ENCODE peak calls at places on chromosomes 5 and 9, in six cellular contexts. E is left ventricle myocardium inferior, Q is uterus, Y is suprapubic skin, R is AG09309, W is astrocyte. A is an unnamed sample.

GRCh38 chr5:43658499-43658898 is 55.5 kb downstream of the NNT start:
- DNase-seq in E (no peak), Q (no peak), Y (no peak), R (no peak), W (peak; percentile 71), A (peak; percentile 66)

GRCh38 chr5:172902497-172903472 is 56.4 kb upstream of the RPL26L1 start:
- DNase-seq in E (peak; percentile 81), Q (peak; percentile 92), Y (no peak), R (peak; percentile 92), W (peak; percentile 99), A (no peak)

GRCh38 chr5:131263648-131264452 is at the start of gene CDC42SE2:
- DNase-seq in E (peak; percentile 89), Q (peak; percentile 79), Y (peak; percentile 87), R (peak; percentile 25), W (peak; percentile 62), A (peak; percentile 29)

GRCh38 chr9:6567140-6567591 is 78.4 kb downstream of the GLDC start:
- DNase-seq in E (no peak), Q (no peak), Y (no peak), R (peak; percentile 78), W (peak; percentile 97), A (peak; percentile 47)

GRCh38 chr9:123637940-123638634 is 282.1 kb downstream of the CRB2 start:
- DNase-seq in E (no peak), Q (no peak), Y (no peak), R (peak; percentile 1), W (peak; percentile 8), A (no peak)

GRCh38 chr9:77943053-77943452 is 88.6 kb downstream of the GNAQ start:
- DNase-seq in E (no peak), Q (no peak), Y (no peak), R (no peak), W (no peak), A (no peak)

GRCh38 chr9:88018101-88018500 is 43.8 kb upstream of the CDK20 start:
- DNase-seq in E (no peak), Q (no peak), Y (no peak), R (no peak), W (peak; percentile 36), A (no peak)

GRCh38 chr9:90365646-90366045 is 277.0 kb downstream of the DIRAS2 start:
- DNase-seq in E (no peak), Q (no peak), Y (no peak), R (no peak), W (no peak), A (no peak)

GRCh38 chr5:17255471-17256016 is 38.1 kb downstream of the BASP1 start:
- DNase-seq in E (no peak), Q (no peak), Y (no peak), R (no peak), W (no peak), A (no peak)

GRCh38 chr5:146069780-146070099 is 35.6 kb downstream of the PLAC8L1 start:
- DNase-seq in E (no peak), Q (no peak), Y (no peak), R (no peak), W (no peak), A (no peak)

GRCh38 chr9:37031081-37031480 is 3.0 kb downstream of the PAX5 start:
- DNase-seq in E (no peak), Q (no peak), Y (no peak), R (no peak), W (no peak), A (no peak)

GRCh38 chr5:68699966-68700365 is 393.8 kb upstream of the SLC30A5 start:
- DNase-seq in E (no peak), Q (no peak), Y (no peak), R (no peak), W (no peak), A (no peak)

GRCh38 chr5:167845952-167846351 is 445.5 kb upstream of the WWC1 start:
- DNase-seq in E (no peak), Q (no peak), Y (no peak), R (no peak), W (no peak), A (no peak)

GRCh38 chr5:131545856-131546255 is 89.2 kb downstream of the RAPGEF6 start:
- DNase-seq in E (no peak), Q (no peak), Y (no peak), R (no peak), W (peak; percentile 65), A (no peak)

GRCh38 chr5:141740885-141741284 is 58.9 kb upstream of the ARAP3 start:
- DNase-seq in E (no peak), Q (no peak), Y (no peak), R (no peak), W (no peak), A (no peak)

GRCh38 chr5:82351754-82352145 is 73.6 kb upstream of the RPS23 start:
- DNase-seq in E (no peak), Q (no peak), Y (no peak), R (no peak), W (peak; percentile 76), A (no peak)

GRCh38 chr9:33946779-33947535 is 101.7 kb downstream of the UBAP2 start:
- DNase-seq in E (no peak), Q (no peak), Y (no peak), R (peak; percentile 94), W (peak; percentile 98), A (peak; percentile 77)

GRCh38 chr5:52948418-52949076 is 40.6 kb upstream of the ITGA2 start:
- DNase-seq in E (peak; percentile 16), Q (peak; percentile 65), Y (no peak), R (peak; percentile 50), W (peak; percentile 67), A (peak; percentile 93)

GRCh38 chr9:134341306-134341705 is 15.1 kb downstream of the RXRA start:
- DNase-seq in E (peak; percentile 73), Q (no peak), Y (no peak), R (no peak), W (no peak), A (no peak)

GRCh38 chr5:6377582-6378127 is 692 bp downstream of the MED10 start:
- DNase-seq in E (no peak), Q (no peak), Y (no peak), R (no peak), W (no peak), A (no peak)

GRCh38 chr5:6378128-6379023 is at the start of gene MED10:
- DNase-seq in E (peak; percentile 96), Q (peak; percentile 95), Y (peak; percentile 97), R (peak; percentile 59), W (peak; percentile 81), A (peak; percentile 57)

GRCh38 chr5:6383376-6383775 is 5.0 kb upstream of the MED10 start:
- DNase-seq in E (no peak), Q (no peak), Y (no peak), R (no peak), W (no peak), A (no peak)

GRCh38 chr5:6377121-6377520 is 1.2 kb downstream of the MED10 start:
- DNase-seq in E (no peak), Q (no peak), Y (no peak), R (no peak), W (peak; percentile 47), A (no peak)

DNA sequence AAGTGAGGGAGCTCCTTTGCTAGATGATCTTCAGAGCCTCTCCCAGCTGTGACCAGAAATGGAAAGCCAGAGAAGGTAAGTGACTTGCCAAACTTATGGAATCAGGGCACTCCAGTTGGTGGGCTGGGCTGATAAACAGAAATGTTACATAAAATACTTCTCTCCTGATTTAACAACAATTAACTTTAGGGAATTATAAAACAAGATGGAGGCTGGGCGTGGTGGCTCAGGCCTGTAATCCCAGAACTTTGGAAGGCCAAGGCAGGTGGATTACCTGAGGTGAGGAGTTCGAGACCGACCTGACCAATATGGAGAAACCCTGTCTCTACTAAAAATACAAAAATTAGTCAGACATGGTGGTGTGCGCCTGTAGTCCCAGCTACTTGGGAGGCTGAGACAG is 899 bp upstream of the MED10 start:
- DNase-seq in E (no peak), Q (no peak), Y (no peak), R (no peak), W (no peak), A (no peak)
- H3K4me3 ChIP-seq in E (peak overlapping the region; percentile 97), Q (no peak overlapping the region), Y (peak overlapping the region; percentile 80), R (no peak overlapping the region), W (no peak overlapping the region), A (peak overlapping the region; percentile 88)

GRCh38 chr9:121171236-121171635 is 30.4 kb downstream of the RAB14 start:
- DNase-seq in E (no peak), Q (no peak), Y (no peak), R (no peak), W (no peak), A (no peak)

GRCh38 chr9:121172726-121173487 is 28.8 kb downstream of the RAB14 start:
- DNase-seq in E (no peak), Q (no peak), Y (no peak), R (no peak), W (no peak), A (no peak)

GRCh38 chr9:121173501-121173900 is 28.2 kb downstream of the RAB14 start:
- DNase-seq in E (no peak), Q (no peak), Y (no peak), R (no peak), W (no peak), A (no peak)

GRCh38 chr9:121168052-121168451 is 33.6 kb downstream of the RAB14 start:
- DNase-seq in E (no peak), Q (no peak), Y (no peak), R (no peak), W (no peak), A (no peak)

GRCh38 chr9:121169094-121169601 is 32.5 kb downstream of the RAB14 start:
- DNase-seq in E (no peak), Q (no peak), Y (no peak), R (no peak), W (no peak), A (peak; percentile 15)
- TF ChIP-seq CTCF in E (peak; percentile 53), Q (peak; percentile 16), Y (peak; percentile 66), R (peak; percentile 53), W (peak; percentile 47), A (peak; percentile 49)

GRCh38 chr9:132401791-132402190 is 4.8 kb downstream of the TTF1 start:
- DNase-seq in E (no peak), Q (no peak), Y (no peak), R (no peak), W (no peak), A (no peak)

GRCh38 chr9:132407196-132407595 is 556 bp upstream of the TTF1 start:
- DNase-seq in E (no peak), Q (no peak), Y (no peak), R (no peak), W (no peak), A (no peak)

GRCh38 chr9:132406554-132407122 is at the start of gene TTF1:
- DNase-seq in E (peak; percentile 90), Q (peak; percentile 88), Y (peak; percentile 92), R (peak; percentile 50), W (peak; percentile 79), A (peak; percentile 78)

GRCh38 chr9:132408521-132408920 is 1.5 kb upstream of the CFAP77 start:
- DNase-seq in E (peak; percentile 78), Q (no peak), Y (no peak), R (no peak), W (no peak), A (no peak)

GRCh38 chr9:132404228-132404881 is 2.3 kb downstream of the TTF1 start:
- DNase-seq in E (no peak), Q (no peak), Y (no peak), R (no peak), W (peak; percentile 29), A (no peak)
- H3K4me3 ChIP-seq in E (no peak overlapping the region), Q (no peak overlapping the region), Y (no peak overlapping the region), R (no peak overlapping the region), W (no peak overlapping the region), A (no peak overlapping the region)

DNA sequence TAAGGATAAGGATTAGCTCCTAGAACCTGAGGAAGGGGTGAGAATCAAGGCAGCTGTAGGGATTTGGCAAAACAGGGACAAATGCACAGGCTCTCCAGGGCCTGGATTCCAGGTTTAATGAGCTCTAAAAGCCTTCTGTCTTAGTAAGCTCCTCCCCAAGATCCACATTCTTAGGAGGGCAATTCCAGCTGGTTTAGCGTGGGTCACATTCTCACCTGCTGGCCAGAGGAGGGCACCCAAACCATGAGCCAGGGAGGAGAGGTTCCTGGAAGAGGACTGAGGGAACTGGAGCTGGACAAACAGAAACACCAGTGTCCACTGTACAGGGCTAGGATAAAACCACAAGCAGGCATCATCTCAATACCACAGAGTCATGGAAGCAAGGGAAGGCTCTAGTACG is 480.0 kb downstream of the CCDC171 start:
- DNase-seq in E (no peak), Q (no peak), Y (no peak), R (no peak), W (peak; percentile 57), A (no peak)
- TF ChIP-seq CTCF in E (no peak), Q (no peak), Y (no peak), R (peak; percentile 39), W (no peak), A (no peak)